ENCODE peak calls at places on chromosomes 1 and 21, in six cellular contexts. M is GM04504, G is heart right ventricle, D is neural progenitor cell, L is mesendoderm, Y is choroid plexus epithelial cell. U is an unnamed sample.

GRCh38 chr1:184910596-184910995 is 63.7 kb downstream of the NIBAN1 start:
- DNase-seq in L (no peak), G (no peak), Y (peak), M (peak), D (peak), U (no peak)

GRCh38 chr1:110250018-110250417 is 39.9 kb downstream of the KCNC4 start:
- DNase-seq in Y (no peak), D (no peak), M (no peak), G (no peak), L (no peak), U (no peak)

GRCh38 chr1:154969741-154970452 is 650 bp downstream of the SHC1 start:
- DNase-seq in L (no peak), M (no peak), Y (peak), D (peak), G (peak), U (peak)

GRCh38 chr1:169124459-169124858 is 18.0 kb downstream of the ATP1B1 start:
- DNase-seq in M (no peak), Y (no peak), L (no peak), D (no peak), G (no peak), U (no peak)

GRCh38 chr1:10767282-10767681 is 29.2 kb downstream of the CASZ1 start:
- DNase-seq in D (no peak), L (no peak), Y (no peak), M (no peak), G (no peak), U (no peak)

GRCh38 chr21:43681650-43682049 is 22.3 kb downstream of the RRP1B start:
- DNase-seq in M (no peak), D (no peak), G (no peak), L (no peak), Y (no peak), U (no peak)

GRCh38 chr1:157562515-157562914 is 10.2 kb upstream of the FCRL5 start:
- DNase-seq in M (no peak), G (no peak), Y (no peak), L (no peak), D (no peak), U (no peak)

GRCh38 chr1:157993179-157994080 is at the start of gene KIRREL1:
- DNase-seq in G (peak), L (peak), M (no peak), Y (peak), D (peak), U (peak)

GRCh38 chr1:42189931-42190853 is 25.6 kb upstream of the GUCA2A start:
- DNase-seq in Y (no peak), D (no peak), L (no peak), M (no peak), G (no peak), U (no peak)

GRCh38 chr1:64006276-64007051 is 197.0 kb upstream of the UBE2U start:
- DNase-seq in G (no peak), D (no peak), Y (peak), L (peak), M (peak), U (peak)

GRCh38 chr1:206609229-206609991 is 2.9 kb downstream of the EIF2D start:
- DNase-seq in Y (peak), M (no peak), L (no peak), G (no peak), D (no peak), U (peak)

GRCh38 chr1:29249170-29249691 is 12.9 kb downstream of the PTPRU start:
- DNase-seq in M (no peak), Y (peak), G (no peak), D (peak), L (peak), U (no peak)

GRCh38 chr1:201038537-201038936 is 15.0 kb upstream of the KIF21B start:
- DNase-seq in D (peak), G (no peak), Y (no peak), M (no peak), L (no peak), U (no peak)

GRCh38 chr21:37675202-37675801 is 241.0 kb downstream of the KCNJ6 start:
- DNase-seq in M (no peak), L (peak), D (peak), G (peak), Y (peak), U (peak)

GRCh38 chr1:245298781-245299180 is 144.0 kb downstream of the KIF26B start:
- DNase-seq in D (no peak), M (peak), G (no peak), Y (no peak), L (no peak), U (no peak)

GRCh38 chr1:96090134-96090533 is 631.5 kb upstream of the PTBP2 start:
- DNase-seq in Y (no peak), D (no peak), M (no peak), G (no peak), L (no peak), U (no peak)

U was measured in endothelial cell of umbilical vein.